ENCODE peak calls at places on chromosome 3, in eight cellular contexts. S is sigmoid colon; X is Calu3; R is activated CD8-positive, alpha-beta memory T cell treated with anti-CD3 and anti-CD28 coated beads for 48 hours; A is RWPE1; H is fibroblast of mammary gland; U is T-helper 9 cell; D is mesothelial cell of epicardium. Z is an unnamed sample.
A peak's percentile ranks its signal among the peaks of the same experiment; 100 is the strongest.

GRCh38 chr3:141454906-141455602 is 31.8 kb upstream of the RASA2 start:
- DNase-seq in R (no peak), A (peak; percentile 87), S (no peak), X (peak; percentile 57), H (peak; percentile 94), U (no peak), D (no peak), Z (no peak)

GRCh38 chr3:195312714-195313113 is 41.8 kb upstream of the XXYLT1 start:
- DNase-seq in H (no peak), S (no peak), U (no peak), R (no peak), A (no peak), X (no peak), D (no peak), Z (no peak)

GRCh38 chr3:112770026-112770626 is 76.5 kb downstream of the CD200R1L start:
- DNase-seq in U (no peak), R (no peak), H (peak; percentile 80), A (peak; percentile 30), D (no peak), S (no peak), X (peak; percentile 17), Z (peak; percentile 77)

GRCh38 chr3:128849776-128850542 is 29.5 kb upstream of the ACAD9 start:
- DNase-seq in D (no peak), H (peak; percentile 47), S (no peak), R (no peak), A (peak; percentile 11), X (no peak), U (no peak), Z (no peak)

GRCh38 chr3:149970716-149971402 is at the start of gene PFN2:
- DNase-seq in U (peak; percentile 54), R (peak; percentile 16), A (peak; percentile 57), S (peak; percentile 84), D (peak; percentile 71), X (peak; percentile 89), H (peak; percentile 68), Z (peak; percentile 80)

GRCh38 chr3:16441306-16441898 is 72.1 kb downstream of the RFTN1 start:
- DNase-seq in H (peak; percentile 42), U (no peak), D (no peak), A (no peak), R (no peak), X (no peak), S (no peak), Z (no peak)

GRCh38 chr3:47324278-47324865 is 41.6 kb downstream of the KLHL18 start:
- DNase-seq in D (peak; percentile 27), U (peak; percentile 27), H (peak; percentile 81), R (no peak), S (peak; percentile 74), X (peak; percentile 65), A (peak; percentile 55), Z (peak; percentile 37)

GRCh38 chr3:16200411-16200810 is 25.9 kb downstream of the GALNT15 start:
- DNase-seq in H (peak; percentile 68), S (no peak), R (no peak), D (no peak), A (no peak), X (no peak), U (no peak), Z (no peak)

GRCh38 chr3:183503738-183504137 is 51.8 kb downstream of the KLHL6 start:
- DNase-seq in H (no peak), U (no peak), R (no peak), A (no peak), S (no peak), D (no peak), X (no peak), Z (no peak)

GRCh38 chr3:113531826-113532697 is at the start of gene SIDT1:
- DNase-seq in R (peak; percentile 30), X (peak; percentile 47), H (no peak), D (no peak), U (peak; percentile 50), S (no peak), A (no peak), Z (no peak)

GRCh38 chr3:151553873-151554272 is 93.0 kb upstream of the IGSF10 start:
- DNase-seq in X (no peak), D (no peak), A (no peak), S (peak; percentile 61), H (peak; percentile 63), U (no peak), R (no peak), Z (no peak)

GRCh38 chr3:65173841-65174240 is 486.0 kb upstream of the ADAMTS9 start:
- DNase-seq in S (no peak), D (no peak), R (no peak), U (no peak), H (peak; percentile 62), X (no peak), A (no peak), Z (no peak)

GRCh38 chr3:115551091-115551490 is 72.2 kb upstream of the GAP43 start:
- DNase-seq in A (no peak), H (no peak), D (no peak), R (no peak), U (no peak), S (no peak), X (no peak), Z (no peak)

GRCh38 chr3:52055537-52056351 is 627 bp downstream of the DUSP7 start:
- DNase-seq in X (peak; percentile 55), H (peak; percentile 53), U (peak; percentile 29), R (peak; percentile 26), S (peak; percentile 75), A (no peak), D (no peak), Z (peak; percentile 58)

GRCh38 chr3:165683947-165684346 is 153.3 kb downstream of the BCHE start:
- DNase-seq in H (no peak), X (no peak), R (no peak), U (no peak), A (no peak), D (no peak), S (no peak), Z (no peak)

GRCh38 chr3:101850327-101851048 is 1.2 kb downstream of the NFKBIZ start:
- DNase-seq in U (peak; percentile 39), S (no peak), D (no peak), R (no peak), X (no peak), A (no peak), H (peak; percentile 85), Z (no peak)

GRCh38 chr3:141556034-141556433 is 69.2 kb downstream of the RASA2 start:
- DNase-seq in S (no peak), R (no peak), X (no peak), U (no peak), H (peak; percentile 34), D (no peak), A (no peak), Z (no peak)

GRCh38 chr3:59970384-59970783 is 920.6 kb upstream of the CFAP20DC start:
- DNase-seq in H (no peak), U (no peak), X (no peak), A (no peak), D (no peak), R (no peak), S (no peak), Z (no peak)

GRCh38 chr3:149314807-149315578 is 18.4 kb downstream of the TM4SF18 start:
- DNase-seq in U (no peak), X (no peak), D (no peak), R (no peak), H (peak; percentile 78), S (no peak), A (no peak), Z (no peak)

GRCh38 chr3:96059301-96059700 is 755.1 kb upstream of the EPHA6 start:
- DNase-seq in R (no peak), U (no peak), X (no peak), S (no peak), D (no peak), A (no peak), H (no peak), Z (no peak)

GRCh38 chr3:122665226-122665786 is 15.3 kb upstream of the PARP14 start:
- DNase-seq in D (no peak), U (no peak), R (no peak), H (no peak), S (no peak), X (no peak), A (no peak), Z (no peak)

GRCh38 chr3:157023211-157023610 is 136.7 kb downstream of the CCNL1 start:
- DNase-seq in D (no peak), H (no peak), X (no peak), U (no peak), S (no peak), R (no peak), A (no peak), Z (no peak)

GRCh38 chr3:35223636-35224035 is 415.7 kb upstream of the ARPP21 start:
- DNase-seq in S (no peak), D (no peak), U (no peak), X (no peak), H (no peak), R (no peak), A (no peak), Z (no peak)

GRCh38 chr3:174409085-174409743 is 449.9 kb upstream of the NAALADL2 start:
- DNase-seq in X (no peak), S (no peak), R (no peak), D (no peak), A (no peak), H (no peak), U (no peak), Z (no peak)

GRCh38 chr3:63911395-63911900 is 735 bp downstream of the SCAANT1 start:
- DNase-seq in S (no peak), X (no peak), R (no peak), A (no peak), U (no peak), H (peak; percentile 18), D (no peak), Z (no peak)

GRCh38 chr3:190941694-190942280 is 79.3 kb upstream of the GMNC start:
- DNase-seq in A (no peak), U (no peak), R (no peak), X (no peak), H (no peak), S (no peak), D (no peak), Z (no peak)

GRCh38 chr3:60064210-60065178 is 1014.7 kb upstream of the CFAP20DC start:
- DNase-seq in A (no peak), R (no peak), H (peak; percentile 19), S (no peak), X (no peak), U (no peak), D (no peak), Z (no peak)